ENCODE peak calls at places on chromosomes 11 and 22, in nine cellular contexts. One of them, this sample, is unnamed.

GRCh38 chr11:22304337-22304961 is 33.7 kb upstream of the SLC17A6 start:
- DNase-seq in psoas muscle: no peak
- DNase-seq in CD4-positive, CD25-positive, alpha-beta regulatory T cell: peak; percentile 2
- DNase-seq in RWPE1: peak; percentile 21
- DNase-seq in vagina: no peak
- DNase-seq in MM.1S: peak; percentile 56
- DNase-seq in fibroblast of lung: peak; percentile 41
- DNase-seq in brain microvascular endothelial cell: no peak
- DNase-seq in PC-3: peak; percentile 37
- DNase-seq in this sample: no peak

GRCh38 chr11:132126973-132127900 is 756.8 kb downstream of the NTM start:
- DNase-seq in psoas muscle: peak; percentile 28
- DNase-seq in CD4-positive, CD25-positive, alpha-beta regulatory T cell: no peak
- DNase-seq in RWPE1: peak; percentile 49
- DNase-seq in vagina: no peak
- DNase-seq in MM.1S: peak; percentile 33
- DNase-seq in fibroblast of lung: peak; percentile 93
- DNase-seq in brain microvascular endothelial cell: peak; percentile 92
- DNase-seq in PC-3: peak; percentile 70
- DNase-seq in this sample: no peak

GRCh38 chr11:47356129-47356997 is 3.9 kb upstream of the MYBPC3 start:
- DNase-seq in psoas muscle: no peak
- DNase-seq in CD4-positive, CD25-positive, alpha-beta regulatory T cell: no peak
- DNase-seq in RWPE1: no peak
- DNase-seq in vagina: no peak
- DNase-seq in MM.1S: no peak
- DNase-seq in fibroblast of lung: no peak
- DNase-seq in brain microvascular endothelial cell: no peak
- DNase-seq in PC-3: no peak
- DNase-seq in this sample: no peak

GRCh38 chr11:36512016-36512415 is 1.9 kb upstream of the TRAF6 start:
- DNase-seq in psoas muscle: no peak
- DNase-seq in CD4-positive, CD25-positive, alpha-beta regulatory T cell: no peak
- DNase-seq in RWPE1: no peak
- DNase-seq in vagina: no peak
- DNase-seq in MM.1S: no peak
- DNase-seq in fibroblast of lung: no peak
- DNase-seq in brain microvascular endothelial cell: peak; percentile 34
- DNase-seq in PC-3: no peak
- DNase-seq in this sample: no peak

GRCh38 chr11:82683029-82683428 is 50.6 kb downstream of the FAM181B start:
- DNase-seq in psoas muscle: no peak
- DNase-seq in CD4-positive, CD25-positive, alpha-beta regulatory T cell: no peak
- DNase-seq in RWPE1: no peak
- DNase-seq in vagina: no peak
- DNase-seq in MM.1S: no peak
- DNase-seq in fibroblast of lung: no peak
- DNase-seq in brain microvascular endothelial cell: no peak
- DNase-seq in PC-3: no peak
- DNase-seq in this sample: no peak

GRCh38 chr11:65872555-65873279 is at the start of gene EFEMP2:
- DNase-seq in psoas muscle: peak; percentile 55
- DNase-seq in CD4-positive, CD25-positive, alpha-beta regulatory T cell: no peak
- DNase-seq in RWPE1: no peak
- DNase-seq in vagina: no peak
- DNase-seq in MM.1S: no peak
- DNase-seq in fibroblast of lung: no peak
- DNase-seq in brain microvascular endothelial cell: no peak
- DNase-seq in PC-3: no peak
- DNase-seq in this sample: no peak

GRCh38 chr11:71428861-71429435 is 19.2 kb downstream of the DHCR7 start:
- DNase-seq in psoas muscle: peak; percentile 64
- DNase-seq in CD4-positive, CD25-positive, alpha-beta regulatory T cell: no peak
- DNase-seq in RWPE1: no peak
- DNase-seq in vagina: no peak
- DNase-seq in MM.1S: no peak
- DNase-seq in fibroblast of lung: peak; percentile 46
- DNase-seq in brain microvascular endothelial cell: no peak
- DNase-seq in PC-3: no peak
- DNase-seq in this sample: no peak

GRCh38 chr11:66015094-66015881 is 3.5 kb downstream of the CST6 start:
- DNase-seq in psoas muscle: no peak
- DNase-seq in CD4-positive, CD25-positive, alpha-beta regulatory T cell: no peak
- DNase-seq in RWPE1: no peak
- DNase-seq in vagina: no peak
- DNase-seq in MM.1S: no peak
- DNase-seq in fibroblast of lung: peak; percentile 6
- DNase-seq in brain microvascular endothelial cell: no peak
- DNase-seq in PC-3: peak; percentile 63
- DNase-seq in this sample: no peak

GRCh38 chr22:50112151-50113118 is 22.6 kb downstream of the MOV10L1 start:
- DNase-seq in psoas muscle: no peak
- DNase-seq in CD4-positive, CD25-positive, alpha-beta regulatory T cell: no peak
- DNase-seq in RWPE1: peak; percentile 6
- DNase-seq in vagina: no peak
- DNase-seq in MM.1S: no peak
- DNase-seq in fibroblast of lung: peak; percentile 61
- DNase-seq in brain microvascular endothelial cell: peak; percentile 85
- DNase-seq in PC-3: peak; percentile 25
- DNase-seq in this sample: no peak

GRCh38 chr22:31973739-31974138 is 29.4 kb downstream of the YWHAH start:
- DNase-seq in psoas muscle: no peak
- DNase-seq in CD4-positive, CD25-positive, alpha-beta regulatory T cell: no peak
- DNase-seq in RWPE1: no peak
- DNase-seq in vagina: no peak
- DNase-seq in MM.1S: no peak
- DNase-seq in fibroblast of lung: no peak
- DNase-seq in brain microvascular endothelial cell: no peak
- DNase-seq in PC-3: no peak
- DNase-seq in this sample: no peak

GRCh38 chr11:98793276-98793675 is 227.5 kb upstream of the CNTN5 start:
- DNase-seq in psoas muscle: no peak
- DNase-seq in CD4-positive, CD25-positive, alpha-beta regulatory T cell: no peak
- DNase-seq in RWPE1: no peak
- DNase-seq in vagina: no peak
- DNase-seq in MM.1S: no peak
- DNase-seq in fibroblast of lung: no peak
- DNase-seq in brain microvascular endothelial cell: no peak
- DNase-seq in PC-3: no peak
- DNase-seq in this sample: no peak

GRCh38 chr11:61879152-61879551 is 12.2 kb downstream of the FADS3 start:
- DNase-seq in psoas muscle: no peak
- DNase-seq in CD4-positive, CD25-positive, alpha-beta regulatory T cell: no peak
- DNase-seq in RWPE1: no peak
- DNase-seq in vagina: no peak
- DNase-seq in MM.1S: no peak
- DNase-seq in fibroblast of lung: no peak
- DNase-seq in brain microvascular endothelial cell: no peak
- DNase-seq in PC-3: no peak
- DNase-seq in this sample: no peak

GRCh38 chr22:28997342-28997741 is 64.3 kb downstream of the C22orf31 start:
- DNase-seq in psoas muscle: no peak
- DNase-seq in CD4-positive, CD25-positive, alpha-beta regulatory T cell: no peak
- DNase-seq in RWPE1: no peak
- DNase-seq in vagina: no peak
- DNase-seq in MM.1S: no peak
- DNase-seq in fibroblast of lung: no peak
- DNase-seq in brain microvascular endothelial cell: no peak
- DNase-seq in PC-3: no peak
- DNase-seq in this sample: no peak

GRCh38 chr11:69292221-69292648 is 1.7 kb upstream of the MYEOV start:
- DNase-seq in psoas muscle: no peak
- DNase-seq in CD4-positive, CD25-positive, alpha-beta regulatory T cell: peak; percentile 26
- DNase-seq in RWPE1: no peak
- DNase-seq in vagina: no peak
- DNase-seq in MM.1S: peak; percentile 11
- DNase-seq in fibroblast of lung: peak; percentile 26
- DNase-seq in brain microvascular endothelial cell: no peak
- DNase-seq in PC-3: peak; percentile 47
- DNase-seq in this sample: peak; percentile 51

GRCh38 chr11:63670738-63671321 is 346 bp downstream of the ATL3 start:
- DNase-seq in psoas muscle: peak; percentile 59
- DNase-seq in CD4-positive, CD25-positive, alpha-beta regulatory T cell: peak; percentile 16
- DNase-seq in RWPE1: peak; percentile 51
- DNase-seq in vagina: no peak
- DNase-seq in MM.1S: peak; percentile 57
- DNase-seq in fibroblast of lung: no peak
- DNase-seq in brain microvascular endothelial cell: no peak
- DNase-seq in PC-3: peak; percentile 72
- DNase-seq in this sample: peak; percentile 15

GRCh38 chr11:11538277-11538960 is 83.4 kb downstream of the GALNT18 start:
- DNase-seq in psoas muscle: peak; percentile 32
- DNase-seq in CD4-positive, CD25-positive, alpha-beta regulatory T cell: no peak
- DNase-seq in RWPE1: no peak
- DNase-seq in vagina: no peak
- DNase-seq in MM.1S: no peak
- DNase-seq in fibroblast of lung: no peak
- DNase-seq in brain microvascular endothelial cell: no peak
- DNase-seq in PC-3: no peak
- DNase-seq in this sample: no peak

GRCh38 chr11:113242767-113243397 is 71.5 kb upstream of the TTC12 start:
- DNase-seq in psoas muscle: no peak
- DNase-seq in CD4-positive, CD25-positive, alpha-beta regulatory T cell: peak; percentile 35
- DNase-seq in RWPE1: no peak
- DNase-seq in vagina: no peak
- DNase-seq in MM.1S: no peak
- DNase-seq in fibroblast of lung: peak; percentile 69
- DNase-seq in brain microvascular endothelial cell: peak; percentile 66
- DNase-seq in PC-3: no peak
- DNase-seq in this sample: peak; percentile 23

GRCh38 chr11:60127311-60127811 is 38.9 kb downstream of the MS4A2 start:
- DNase-seq in psoas muscle: no peak
- DNase-seq in CD4-positive, CD25-positive, alpha-beta regulatory T cell: no peak
- DNase-seq in RWPE1: peak; percentile 22
- DNase-seq in vagina: no peak
- DNase-seq in MM.1S: no peak
- DNase-seq in fibroblast of lung: no peak
- DNase-seq in brain microvascular endothelial cell: no peak
- DNase-seq in PC-3: peak; percentile 86
- DNase-seq in this sample: no peak

GRCh38 chr11:62012451-62013265 is 45.2 kb upstream of the FTH1 start:
- DNase-seq in psoas muscle: no peak
- DNase-seq in CD4-positive, CD25-positive, alpha-beta regulatory T cell: no peak
- DNase-seq in RWPE1: peak; percentile 21
- DNase-seq in vagina: no peak
- DNase-seq in MM.1S: no peak
- DNase-seq in fibroblast of lung: peak; percentile 28
- DNase-seq in brain microvascular endothelial cell: peak; percentile 33
- DNase-seq in PC-3: peak; percentile 94
- DNase-seq in this sample: no peak

GRCh38 chr11:115503083-115503885 is 931 bp downstream of the CADM1 start:
- DNase-seq in psoas muscle: peak; percentile 64
- DNase-seq in CD4-positive, CD25-positive, alpha-beta regulatory T cell: no peak
- DNase-seq in RWPE1: no peak
- DNase-seq in vagina: no peak
- DNase-seq in MM.1S: peak; percentile 79
- DNase-seq in fibroblast of lung: peak; percentile 63
- DNase-seq in brain microvascular endothelial cell: no peak
- DNase-seq in PC-3: peak; percentile 34
- DNase-seq in this sample: peak; percentile 23

GRCh38 chr11:3971756-3972404 is 116.4 kb downstream of the STIM1 start:
- DNase-seq in psoas muscle: no peak
- DNase-seq in CD4-positive, CD25-positive, alpha-beta regulatory T cell: no peak
- DNase-seq in RWPE1: no peak
- DNase-seq in vagina: no peak
- DNase-seq in MM.1S: no peak
- DNase-seq in fibroblast of lung: peak; percentile 48
- DNase-seq in brain microvascular endothelial cell: no peak
- DNase-seq in PC-3: peak; percentile 7
- DNase-seq in this sample: no peak

GRCh38 chr22:37469416-37470086 is 16.6 kb downstream of the MFNG start:
- DNase-seq in psoas muscle: no peak
- DNase-seq in CD4-positive, CD25-positive, alpha-beta regulatory T cell: no peak
- DNase-seq in RWPE1: no peak
- DNase-seq in vagina: no peak
- DNase-seq in MM.1S: no peak
- DNase-seq in fibroblast of lung: no peak
- DNase-seq in brain microvascular endothelial cell: no peak
- DNase-seq in PC-3: no peak
- DNase-seq in this sample: no peak

GRCh38 chr11:57203882-57204281 is 22.1 kb downstream of the LRRC55 start:
- DNase-seq in psoas muscle: no peak
- DNase-seq in CD4-positive, CD25-positive, alpha-beta regulatory T cell: no peak
- DNase-seq in RWPE1: no peak
- DNase-seq in vagina: no peak
- DNase-seq in MM.1S: no peak
- DNase-seq in fibroblast of lung: no peak
- DNase-seq in brain microvascular endothelial cell: no peak
- DNase-seq in PC-3: no peak
- DNase-seq in this sample: no peak

GRCh38 chr22:45139693-45140092 is 24.0 kb upstream of the NUP50 start:
- DNase-seq in psoas muscle: no peak
- DNase-seq in CD4-positive, CD25-positive, alpha-beta regulatory T cell: no peak
- DNase-seq in RWPE1: no peak
- DNase-seq in vagina: no peak
- DNase-seq in MM.1S: no peak
- DNase-seq in fibroblast of lung: no peak
- DNase-seq in brain microvascular endothelial cell: no peak
- DNase-seq in PC-3: no peak
- DNase-seq in this sample: no peak
- H3K27ac ChIP-seq in psoas muscle: no peak overlapping the region
- H3K27ac ChIP-seq in CD4-positive, CD25-positive, alpha-beta regulatory T cell: no peak overlapping the region
- H3K27ac ChIP-seq in RWPE1: no peak overlapping the region
- H3K27ac ChIP-seq in vagina: no peak overlapping the region
- H3K27ac ChIP-seq in MM.1S: no peak overlapping the region
- H3K27ac ChIP-seq in fibroblast of lung: no peak overlapping the region
- H3K27ac ChIP-seq in brain microvascular endothelial cell: no peak overlapping the region
- H3K27ac ChIP-seq in PC-3: no peak overlapping the region
- H3K27ac ChIP-seq in this sample: no peak overlapping the region

GRCh38 chr11:13260196-13260962 is 17.2 kb upstream of the BMAL1 start:
- DNase-seq in psoas muscle: no peak
- DNase-seq in CD4-positive, CD25-positive, alpha-beta regulatory T cell: no peak
- DNase-seq in RWPE1: peak; percentile 85
- DNase-seq in vagina: no peak
- DNase-seq in MM.1S: no peak
- DNase-seq in fibroblast of lung: no peak
- DNase-seq in brain microvascular endothelial cell: no peak
- DNase-seq in PC-3: peak; percentile 43
- DNase-seq in this sample: no peak
- H3K27ac ChIP-seq in psoas muscle: peak overlapping the region; percentile 63
- H3K27ac ChIP-seq in CD4-positive, CD25-positive, alpha-beta regulatory T cell: no peak overlapping the region
- H3K27ac ChIP-seq in RWPE1: peak overlapping the region; percentile 100
- H3K27ac ChIP-seq in vagina: peak overlapping the region; percentile 82
- H3K27ac ChIP-seq in MM.1S: no peak overlapping the region
- H3K27ac ChIP-seq in fibroblast of lung: peak overlapping the region; percentile 90
- H3K27ac ChIP-seq in brain microvascular endothelial cell: no peak overlapping the region
- H3K27ac ChIP-seq in PC-3: peak overlapping the region; percentile 85
- H3K27ac ChIP-seq in this sample: no peak overlapping the region

GRCh38 chr11:14308897-14309387 is 50.0 kb downstream of the RRAS2 start:
- DNase-seq in psoas muscle: no peak
- DNase-seq in CD4-positive, CD25-positive, alpha-beta regulatory T cell: peak; percentile 2
- DNase-seq in RWPE1: no peak
- DNase-seq in vagina: no peak
- DNase-seq in MM.1S: no peak
- DNase-seq in fibroblast of lung: no peak
- DNase-seq in brain microvascular endothelial cell: no peak
- DNase-seq in PC-3: no peak
- DNase-seq in this sample: no peak
- H3K27ac ChIP-seq in psoas muscle: peak overlapping the region; percentile 54
- H3K27ac ChIP-seq in CD4-positive, CD25-positive, alpha-beta regulatory T cell: no peak overlapping the region
- H3K27ac ChIP-seq in RWPE1: no peak overlapping the region
- H3K27ac ChIP-seq in vagina: no peak overlapping the region
- H3K27ac ChIP-seq in MM.1S: no peak overlapping the region
- H3K27ac ChIP-seq in fibroblast of lung: no peak overlapping the region
- H3K27ac ChIP-seq in brain microvascular endothelial cell: no peak overlapping the region
- H3K27ac ChIP-seq in PC-3: peak overlapping the region; percentile 14
- H3K27ac ChIP-seq in this sample: no peak overlapping the region

GRCh38 chr11:74147199-74147929 is 23.4 kb downstream of the C2CD3 start:
- DNase-seq in psoas muscle: no peak
- DNase-seq in CD4-positive, CD25-positive, alpha-beta regulatory T cell: no peak
- DNase-seq in RWPE1: no peak
- DNase-seq in vagina: no peak
- DNase-seq in MM.1S: no peak
- DNase-seq in fibroblast of lung: peak; percentile 22
- DNase-seq in brain microvascular endothelial cell: no peak
- DNase-seq in PC-3: peak; percentile 69
- DNase-seq in this sample: no peak
- H3K27ac ChIP-seq in psoas muscle: no peak overlapping the region
- H3K27ac ChIP-seq in CD4-positive, CD25-positive, alpha-beta regulatory T cell: no peak overlapping the region
- H3K27ac ChIP-seq in RWPE1: no peak overlapping the region
- H3K27ac ChIP-seq in vagina: no peak overlapping the region
- H3K27ac ChIP-seq in MM.1S: no peak overlapping the region
- H3K27ac ChIP-seq in fibroblast of lung: no peak overlapping the region
- H3K27ac ChIP-seq in brain microvascular endothelial cell: peak overlapping the region; percentile 5
- H3K27ac ChIP-seq in PC-3: peak overlapping the region; percentile 13
- H3K27ac ChIP-seq in this sample: no peak overlapping the region

This sample was measured in naive thymus-derived CD4-positive, alpha-beta T cell.